ENCODE peak calls at places on chromosomes 5 and 9, in four cellular contexts. C is left ventricle myocardium inferior, B is ovary, H is cardiac muscle cell. A is an unnamed sample.

GRCh38 chr9:92257327-92257726 is 36.2 kb downstream of the IARS1 start:
- DNase-seq in C (no peak), B (no peak), H (no peak), A (no peak)

GRCh38 chr9:109903515-109904138 is 123.6 kb downstream of the PALM2AKAP2 start:
- DNase-seq in C (peak), B (peak), H (peak), A (no peak)

GRCh38 chr5:64221911-64222310 is 56.3 kb downstream of the RNF180 start:
- DNase-seq in C (no peak), B (no peak), H (no peak), A (no peak)

GRCh38 chr5:54701179-54701578 is 183.6 kb downstream of the SNX18 start:
- DNase-seq in C (no peak), B (peak), H (peak), A (no peak)

GRCh38 chr5:115389074-115389798 is 92.8 kb upstream of the CCDC112 start:
- DNase-seq in C (no peak), B (no peak), H (peak), A (no peak)

GRCh38 chr5:124790895-124791732 is 44.7 kb upstream of the ZNF608 start:
- DNase-seq in C (no peak), B (no peak), H (peak), A (no peak)

GRCh38 chr5:163350083-163350482 is 87.3 kb upstream of the CCNG1 start:
- DNase-seq in C (no peak), B (no peak), H (peak), A (no peak)

GRCh38 chr5:149268928-149269557 is 2.6 kb upstream of the AFAP1L1 start:
- DNase-seq in C (no peak), B (no peak), H (peak), A (no peak)

GRCh38 chr5:133232011-133232410 is 180.2 kb downstream of the HSPA4 start:
- DNase-seq in C (no peak), B (no peak), H (no peak), A (no peak)

DNA sequence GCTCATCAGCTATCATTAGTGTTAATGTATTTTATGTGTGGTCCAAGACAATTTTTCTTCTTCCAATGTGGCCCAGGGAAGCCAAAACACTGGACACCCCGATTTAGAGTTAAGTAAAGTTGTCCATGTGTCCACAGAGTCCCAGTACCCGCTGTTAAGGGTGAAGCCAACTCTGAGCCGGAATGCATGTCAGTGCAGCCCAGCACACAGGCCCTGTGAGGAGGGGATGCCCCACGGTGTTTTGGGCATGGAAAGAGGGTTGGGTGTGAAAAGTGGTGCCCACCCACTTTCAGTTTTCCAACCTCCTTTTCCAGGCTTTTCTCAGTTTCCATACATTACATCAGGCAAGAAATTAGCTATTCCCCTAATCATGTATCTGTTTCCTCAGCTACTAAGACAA is 24.4 kb downstream of the SHC3 start:
- DNase-seq in C (no peak), B (no peak), H (peak), A (no peak)
- H3K27ac ChIP-seq in C (no peak), B (no peak), H (no peak), A (no peak)

DNA sequence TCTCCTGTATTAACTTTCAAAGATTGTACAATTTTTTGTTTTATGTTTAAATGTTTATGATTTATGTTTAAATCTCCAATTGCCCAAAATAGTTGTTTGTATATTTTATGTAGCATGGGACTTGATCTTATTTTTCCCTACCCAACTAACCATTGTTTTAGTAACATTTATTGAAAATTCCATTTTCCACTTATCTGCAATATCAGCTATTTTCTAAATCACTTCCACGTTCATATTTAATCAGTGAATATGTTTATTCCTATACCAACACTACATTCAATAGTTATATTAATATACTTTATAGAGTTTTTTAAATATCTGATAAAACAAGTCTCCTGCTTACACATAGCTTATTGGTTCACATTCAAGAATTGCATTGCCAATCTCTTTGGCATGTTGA is 532.2 kb downstream of the CHSY3 start:
- DNase-seq in C (no peak), B (no peak), H (no peak), A (no peak)
- H3K27ac ChIP-seq in C (no peak), B (no peak), H (no peak), A (no peak)

GRCh38 chr5:139314276-139314675 is 20.7 kb downstream of the MATR3 start:
- DNase-seq in C (no peak), B (no peak), H (no peak), A (no peak)
- H3K27ac ChIP-seq in C (no peak), B (no peak), H (no peak), A (no peak)

GRCh38 chr9:95023217-95024003 is 294.1 kb downstream of the FANCC start:
- DNase-seq in C (peak), B (no peak), H (peak), A (peak)
- H3K27ac ChIP-seq in C (peak), B (peak), H (no peak), A (peak)

GRCh38 chr5:142426676-142427364 is 102.0 kb upstream of the SPRY4 start:
- DNase-seq in C (no peak), B (no peak), H (peak), A (no peak)
- H3K27ac ChIP-seq in C (peak), B (no peak), H (no peak), A (peak)

GRCh38 chr9:97562542-97562941 is 61.1 kb downstream of the TMOD1 start:
- DNase-seq in C (no peak), B (no peak), H (no peak), A (no peak)
- H3K27ac ChIP-seq in C (peak), B (no peak), H (no peak), A (no peak)

GRCh38 chr5:74441616-74442015 is 198.9 kb downstream of the ENC1 start:
- DNase-seq in C (no peak), B (no peak), H (no peak), A (no peak)

GRCh38 chr5:74440341-74440740 is 200.2 kb downstream of the ENC1 start:
- DNase-seq in C (no peak), B (no peak), H (no peak), A (no peak)

GRCh38 chr5:74446673-74447337 is 193.7 kb downstream of the ENC1 start:
- DNase-seq in C (peak), B (peak), H (peak), A (no peak)

DNA sequence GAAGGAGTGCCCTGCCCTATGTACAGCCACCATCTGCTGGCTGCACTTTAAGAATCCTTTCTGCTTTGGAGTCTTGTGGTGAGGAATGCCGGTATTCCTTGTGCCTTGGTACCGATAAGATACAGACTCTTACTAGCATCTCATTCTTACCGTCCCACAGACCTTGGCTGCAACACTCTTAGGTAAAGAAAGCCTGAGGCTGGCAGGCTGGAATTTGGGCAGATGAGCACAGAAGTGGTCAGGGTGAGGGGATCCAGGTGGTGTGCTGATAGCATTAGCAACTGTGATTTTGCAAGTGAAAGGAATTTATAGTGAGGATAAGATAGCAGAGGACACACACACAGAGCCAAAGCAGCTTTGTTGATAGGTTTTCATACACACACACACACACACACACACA is 198.1 kb downstream of the ENC1 start:
- DNase-seq in C (no peak), B (no peak), H (peak), A (no peak)
- H3K27ac ChIP-seq in C (no peak), B (no peak), H (no peak), A (no peak)

GRCh38 chr9:76194896-76195295 is 199.3 kb downstream of the RFK start:
- DNase-seq in C (no peak), B (no peak), H (no peak), A (no peak)
- H3K27ac ChIP-seq in C (no peak), B (no peak), H (no peak), A (no peak)

DNA sequence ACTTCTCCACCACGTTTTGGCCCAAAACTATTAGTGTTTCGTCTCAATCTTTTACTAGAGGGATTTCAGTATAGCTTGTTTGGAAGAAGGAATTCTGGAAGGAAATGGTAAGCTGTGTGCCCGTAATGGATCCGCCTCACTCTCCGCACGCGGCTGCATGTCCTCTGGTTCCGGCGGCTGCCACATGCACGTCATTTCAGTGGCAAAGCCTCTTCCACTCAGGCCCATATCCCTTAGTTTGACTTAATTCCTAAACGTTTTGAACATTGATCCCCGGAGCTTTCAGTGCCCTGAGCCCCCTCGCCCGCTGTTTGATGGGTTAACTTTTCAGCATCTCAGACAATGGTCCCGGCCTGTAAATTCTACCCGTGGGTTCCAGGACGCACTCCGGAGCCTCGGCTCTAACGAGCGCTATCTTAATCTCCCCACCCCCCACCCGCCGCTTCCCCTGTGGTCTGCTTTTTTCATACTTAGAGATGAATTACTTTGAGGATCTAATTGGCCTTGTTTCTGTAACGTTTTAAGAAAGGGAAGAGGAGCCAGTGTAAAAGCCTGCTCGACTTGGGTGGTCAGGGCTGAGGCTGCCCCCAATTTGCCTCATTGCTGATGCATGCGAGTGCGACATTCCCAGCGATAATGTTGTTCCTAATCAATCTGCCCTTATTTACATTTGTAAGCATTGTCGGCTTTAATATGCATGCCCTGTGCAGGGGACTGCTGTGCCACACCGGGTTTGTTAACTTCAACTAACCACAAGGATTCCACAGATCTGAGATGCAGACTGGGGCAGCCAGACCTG is 4.6 kb downstream of the PTCH1 start:
- DNase-seq in C (no peak), B (no peak), H (peak), A (no peak)
- H3K27ac ChIP-seq in C (peak), B (no peak), H (peak), A (peak)

A was measured in upper lobe of left lung.